ENCODE peak calls at places on chromosome 10, in ten cellular contexts. One of them, this sample, is unnamed.

GRCh38 chr10:10914129-10914528 is 103.5 kb upstream of the CELF2 start:
- DNase-seq in endodermal cell: no peak
- DNase-seq in brain microvascular endothelial cell: peak
- DNase-seq in mammary epithelial cell: no peak
- DNase-seq in heart right ventricle: no peak
- DNase-seq in IMR-90: no peak
- DNase-seq in H9: no peak
- DNase-seq in HL-60: no peak
- DNase-seq in left ventricle myocardium inferior: no peak
- DNase-seq in CD4-positive, alpha-beta T cell: no peak
- DNase-seq in this sample: no peak

GRCh38 chr10:71077143-71077581 is 135.2 kb upstream of the UNC5B start:
- DNase-seq in endodermal cell: peak
- DNase-seq in brain microvascular endothelial cell: no peak
- DNase-seq in mammary epithelial cell: peak
- DNase-seq in heart right ventricle: no peak
- DNase-seq in IMR-90: no peak
- DNase-seq in H9: peak
- DNase-seq in HL-60: no peak
- DNase-seq in left ventricle myocardium inferior: no peak
- DNase-seq in CD4-positive, alpha-beta T cell: no peak
- DNase-seq in this sample: no peak

GRCh38 chr10:239109-239508 is 103.9 kb downstream of the ZMYND11 start:
- DNase-seq in endodermal cell: no peak
- DNase-seq in brain microvascular endothelial cell: peak
- DNase-seq in mammary epithelial cell: peak
- DNase-seq in heart right ventricle: no peak
- DNase-seq in IMR-90: peak
- DNase-seq in H9: no peak
- DNase-seq in HL-60: no peak
- DNase-seq in left ventricle myocardium inferior: no peak
- DNase-seq in CD4-positive, alpha-beta T cell: no peak
- DNase-seq in this sample: peak

GRCh38 chr10:132961-133898 is 2.0 kb upstream of the ZMYND11 start:
- DNase-seq in endodermal cell: no peak
- DNase-seq in brain microvascular endothelial cell: peak
- DNase-seq in mammary epithelial cell: peak
- DNase-seq in heart right ventricle: no peak
- DNase-seq in IMR-90: peak
- DNase-seq in H9: no peak
- DNase-seq in HL-60: no peak
- DNase-seq in left ventricle myocardium inferior: no peak
- DNase-seq in CD4-positive, alpha-beta T cell: no peak
- DNase-seq in this sample: peak

GRCh38 chr10:97534746-97535367 is 36.1 kb downstream of the UBTD1 start:
- DNase-seq in endodermal cell: peak
- DNase-seq in brain microvascular endothelial cell: no peak
- DNase-seq in mammary epithelial cell: no peak
- DNase-seq in heart right ventricle: no peak
- DNase-seq in IMR-90: no peak
- DNase-seq in H9: peak
- DNase-seq in HL-60: no peak
- DNase-seq in left ventricle myocardium inferior: no peak
- DNase-seq in CD4-positive, alpha-beta T cell: no peak
- DNase-seq in this sample: no peak

GRCh38 chr10:71729023-71729649 is 9.6 kb upstream of the C10orf105 start:
- DNase-seq in endodermal cell: no peak
- DNase-seq in brain microvascular endothelial cell: no peak
- DNase-seq in mammary epithelial cell: peak
- DNase-seq in heart right ventricle: peak
- DNase-seq in IMR-90: no peak
- DNase-seq in H9: no peak
- DNase-seq in HL-60: peak
- DNase-seq in left ventricle myocardium inferior: peak
- DNase-seq in CD4-positive, alpha-beta T cell: no peak
- DNase-seq in this sample: peak

GRCh38 chr10:4088354-4089066 is 303.5 kb upstream of the KLF6 start:
- DNase-seq in endodermal cell: no peak
- DNase-seq in brain microvascular endothelial cell: no peak
- DNase-seq in mammary epithelial cell: no peak
- DNase-seq in heart right ventricle: no peak
- DNase-seq in IMR-90: no peak
- DNase-seq in H9: no peak
- DNase-seq in HL-60: no peak
- DNase-seq in left ventricle myocardium inferior: no peak
- DNase-seq in CD4-positive, alpha-beta T cell: no peak
- DNase-seq in this sample: no peak

GRCh38 chr10:114632869-114633715 is 25.0 kb downstream of the ABLIM1 start:
- DNase-seq in endodermal cell: peak
- DNase-seq in brain microvascular endothelial cell: peak
- DNase-seq in mammary epithelial cell: peak
- DNase-seq in heart right ventricle: no peak
- DNase-seq in IMR-90: peak
- DNase-seq in H9: no peak
- DNase-seq in HL-60: no peak
- DNase-seq in left ventricle myocardium inferior: peak
- DNase-seq in CD4-positive, alpha-beta T cell: no peak
- DNase-seq in this sample: peak

GRCh38 chr10:129897851-129898463 is 66.1 kb downstream of the EBF3 start:
- DNase-seq in endodermal cell: no peak
- DNase-seq in brain microvascular endothelial cell: no peak
- DNase-seq in mammary epithelial cell: no peak
- DNase-seq in heart right ventricle: no peak
- DNase-seq in IMR-90: no peak
- DNase-seq in H9: no peak
- DNase-seq in HL-60: no peak
- DNase-seq in left ventricle myocardium inferior: no peak
- DNase-seq in CD4-positive, alpha-beta T cell: no peak
- DNase-seq in this sample: no peak

GRCh38 chr10:66964946-66965345 is 39.1 kb downstream of the LRRTM3 start:
- DNase-seq in endodermal cell: no peak
- DNase-seq in brain microvascular endothelial cell: no peak
- DNase-seq in mammary epithelial cell: no peak
- DNase-seq in heart right ventricle: no peak
- DNase-seq in IMR-90: no peak
- DNase-seq in H9: no peak
- DNase-seq in HL-60: no peak
- DNase-seq in left ventricle myocardium inferior: no peak
- DNase-seq in CD4-positive, alpha-beta T cell: no peak
- DNase-seq in this sample: no peak

GRCh38 chr10:68075550-68076004 is 494 bp upstream of the HERC4 start:
- DNase-seq in endodermal cell: no peak
- DNase-seq in brain microvascular endothelial cell: no peak
- DNase-seq in mammary epithelial cell: no peak
- DNase-seq in heart right ventricle: no peak
- DNase-seq in IMR-90: no peak
- DNase-seq in H9: no peak
- DNase-seq in HL-60: no peak
- DNase-seq in left ventricle myocardium inferior: no peak
- DNase-seq in CD4-positive, alpha-beta T cell: no peak
- DNase-seq in this sample: no peak

GRCh38 chr10:127991543-127992255 is 84.8 kb downstream of the PTPRE start:
- DNase-seq in endodermal cell: no peak
- DNase-seq in brain microvascular endothelial cell: no peak
- DNase-seq in mammary epithelial cell: no peak
- DNase-seq in heart right ventricle: no peak
- DNase-seq in IMR-90: no peak
- DNase-seq in H9: no peak
- DNase-seq in HL-60: no peak
- DNase-seq in left ventricle myocardium inferior: no peak
- DNase-seq in CD4-positive, alpha-beta T cell: no peak
- DNase-seq in this sample: no peak

GRCh38 chr10:127990846-127991542 is 84.1 kb downstream of the PTPRE start:
- DNase-seq in endodermal cell: no peak
- DNase-seq in brain microvascular endothelial cell: peak
- DNase-seq in mammary epithelial cell: peak
- DNase-seq in heart right ventricle: no peak
- DNase-seq in IMR-90: peak
- DNase-seq in H9: no peak
- DNase-seq in HL-60: no peak
- DNase-seq in left ventricle myocardium inferior: no peak
- DNase-seq in CD4-positive, alpha-beta T cell: peak
- DNase-seq in this sample: peak

GRCh38 chr10:127989481-127989964 is 82.6 kb downstream of the PTPRE start:
- DNase-seq in endodermal cell: no peak
- DNase-seq in brain microvascular endothelial cell: no peak
- DNase-seq in mammary epithelial cell: no peak
- DNase-seq in heart right ventricle: no peak
- DNase-seq in IMR-90: no peak
- DNase-seq in H9: no peak
- DNase-seq in HL-60: no peak
- DNase-seq in left ventricle myocardium inferior: no peak
- DNase-seq in CD4-positive, alpha-beta T cell: no peak
- DNase-seq in this sample: no peak

GRCh38 chr10:127993281-127993680 is 86.4 kb downstream of the PTPRE start:
- DNase-seq in endodermal cell: no peak
- DNase-seq in brain microvascular endothelial cell: no peak
- DNase-seq in mammary epithelial cell: no peak
- DNase-seq in heart right ventricle: no peak
- DNase-seq in IMR-90: no peak
- DNase-seq in H9: no peak
- DNase-seq in HL-60: no peak
- DNase-seq in left ventricle myocardium inferior: no peak
- DNase-seq in CD4-positive, alpha-beta T cell: no peak
- DNase-seq in this sample: no peak

GRCh38 chr10:127992376-127992775 is 85.5 kb downstream of the PTPRE start:
- DNase-seq in endodermal cell: no peak
- DNase-seq in brain microvascular endothelial cell: no peak
- DNase-seq in mammary epithelial cell: no peak
- DNase-seq in heart right ventricle: no peak
- DNase-seq in IMR-90: no peak
- DNase-seq in H9: no peak
- DNase-seq in HL-60: no peak
- DNase-seq in left ventricle myocardium inferior: no peak
- DNase-seq in CD4-positive, alpha-beta T cell: no peak
- DNase-seq in this sample: no peak
- TF ChIP-seq CTCF in endodermal cell: no peak
- TF ChIP-seq CTCF in brain microvascular endothelial cell: no peak
- TF ChIP-seq CTCF in mammary epithelial cell: no peak
- TF ChIP-seq CTCF in heart right ventricle: no peak
- TF ChIP-seq CTCF in IMR-90: no peak
- TF ChIP-seq CTCF in H9: no peak
- TF ChIP-seq CTCF in HL-60: no peak
- TF ChIP-seq CTCF in left ventricle myocardium inferior: no peak
- TF ChIP-seq CTCF in CD4-positive, alpha-beta T cell: no peak
- TF ChIP-seq CTCF in this sample: no peak

GRCh38 chr10:48517911-48518321 is 87.0 kb downstream of the ARHGAP22 start:
- DNase-seq in endodermal cell: no peak
- DNase-seq in brain microvascular endothelial cell: no peak
- DNase-seq in mammary epithelial cell: no peak
- DNase-seq in heart right ventricle: no peak
- DNase-seq in IMR-90: no peak
- DNase-seq in H9: no peak
- DNase-seq in HL-60: no peak
- DNase-seq in left ventricle myocardium inferior: no peak
- DNase-seq in CD4-positive, alpha-beta T cell: no peak
- DNase-seq in this sample: no peak

GRCh38 chr10:48518412-48518811 is 86.5 kb downstream of the ARHGAP22 start:
- DNase-seq in endodermal cell: peak
- DNase-seq in brain microvascular endothelial cell: no peak
- DNase-seq in mammary epithelial cell: no peak
- DNase-seq in heart right ventricle: no peak
- DNase-seq in IMR-90: no peak
- DNase-seq in H9: no peak
- DNase-seq in HL-60: no peak
- DNase-seq in left ventricle myocardium inferior: no peak
- DNase-seq in CD4-positive, alpha-beta T cell: no peak
- DNase-seq in this sample: no peak

GRCh38 chr10:48518926-48519730 is 85.7 kb downstream of the ARHGAP22 start:
- DNase-seq in endodermal cell: peak
- DNase-seq in brain microvascular endothelial cell: no peak
- DNase-seq in mammary epithelial cell: no peak
- DNase-seq in heart right ventricle: no peak
- DNase-seq in IMR-90: no peak
- DNase-seq in H9: no peak
- DNase-seq in HL-60: no peak
- DNase-seq in left ventricle myocardium inferior: no peak
- DNase-seq in CD4-positive, alpha-beta T cell: no peak
- DNase-seq in this sample: no peak

GRCh38 chr10:48516878-48517277 is 88.0 kb downstream of the ARHGAP22 start:
- DNase-seq in endodermal cell: no peak
- DNase-seq in brain microvascular endothelial cell: no peak
- DNase-seq in mammary epithelial cell: no peak
- DNase-seq in heart right ventricle: no peak
- DNase-seq in IMR-90: no peak
- DNase-seq in H9: no peak
- DNase-seq in HL-60: no peak
- DNase-seq in left ventricle myocardium inferior: no peak
- DNase-seq in CD4-positive, alpha-beta T cell: no peak
- DNase-seq in this sample: no peak

DNA sequence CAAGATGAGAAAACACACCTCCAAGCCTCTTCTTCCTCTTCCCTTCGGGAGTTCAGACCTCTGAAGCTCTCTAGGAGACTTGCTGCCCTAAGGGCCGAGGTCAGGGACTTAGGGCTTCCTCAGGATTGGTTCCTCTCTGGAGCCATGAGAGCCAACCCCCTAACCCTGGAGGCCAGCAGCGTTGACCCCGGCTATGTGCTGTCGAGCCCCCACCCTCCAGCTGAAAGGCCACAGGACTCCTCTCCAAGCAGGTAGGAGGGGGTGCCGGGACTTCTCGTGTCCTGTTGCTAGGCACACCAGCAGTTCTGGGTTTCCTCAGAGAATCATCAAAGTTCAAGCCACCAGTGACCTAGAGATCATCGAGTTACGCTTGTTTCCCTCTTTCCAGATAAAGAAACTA is 87.4 kb downstream of the ARHGAP22 start:
- DNase-seq in endodermal cell: no peak
- DNase-seq in brain microvascular endothelial cell: no peak
- DNase-seq in mammary epithelial cell: no peak
- DNase-seq in heart right ventricle: no peak
- DNase-seq in IMR-90: no peak
- DNase-seq in H9: no peak
- DNase-seq in HL-60: no peak
- DNase-seq in left ventricle myocardium inferior: no peak
- DNase-seq in CD4-positive, alpha-beta T cell: no peak
- DNase-seq in this sample: no peak
- H3K27ac ChIP-seq in endodermal cell: no peak
- H3K27ac ChIP-seq in brain microvascular endothelial cell: no peak
- H3K27ac ChIP-seq in mammary epithelial cell: no peak
- H3K27ac ChIP-seq in heart right ventricle: no peak
- H3K27ac ChIP-seq in IMR-90: no peak
- H3K27ac ChIP-seq in H9: no peak
- H3K27ac ChIP-seq in HL-60: peak
- H3K27ac ChIP-seq in left ventricle myocardium inferior: no peak
- H3K27ac ChIP-seq in CD4-positive, alpha-beta T cell: no peak
- H3K27ac ChIP-seq in this sample: no peak

GRCh38 chr10:6136215-6137201 is 47.7 kb downstream of the RBM17 start:
- DNase-seq in endodermal cell: no peak
- DNase-seq in brain microvascular endothelial cell: peak
- DNase-seq in mammary epithelial cell: peak
- DNase-seq in heart right ventricle: no peak
- DNase-seq in IMR-90: peak
- DNase-seq in H9: no peak
- DNase-seq in HL-60: no peak
- DNase-seq in left ventricle myocardium inferior: no peak
- DNase-seq in CD4-positive, alpha-beta T cell: no peak
- DNase-seq in this sample: peak
- TF ChIP-seq CTCF in endodermal cell: no peak
- TF ChIP-seq CTCF in brain microvascular endothelial cell: peak
- TF ChIP-seq CTCF in mammary epithelial cell: no peak
- TF ChIP-seq CTCF in heart right ventricle: no peak
- TF ChIP-seq CTCF in IMR-90: peak
- TF ChIP-seq CTCF in H9: no peak
- TF ChIP-seq CTCF in HL-60: no peak
- TF ChIP-seq CTCF in left ventricle myocardium inferior: no peak
- TF ChIP-seq CTCF in CD4-positive, alpha-beta T cell: no peak
- TF ChIP-seq CTCF in this sample: no peak

GRCh38 chr10:36494386-36494785 is 631.0 kb upstream of the ANKRD30A start:
- DNase-seq in endodermal cell: no peak
- DNase-seq in brain microvascular endothelial cell: peak
- DNase-seq in mammary epithelial cell: peak
- DNase-seq in heart right ventricle: no peak
- DNase-seq in IMR-90: peak
- DNase-seq in H9: no peak
- DNase-seq in HL-60: no peak
- DNase-seq in left ventricle myocardium inferior: no peak
- DNase-seq in CD4-positive, alpha-beta T cell: no peak
- DNase-seq in this sample: peak
- H3K27ac ChIP-seq in endodermal cell: no peak
- H3K27ac ChIP-seq in brain microvascular endothelial cell: peak
- H3K27ac ChIP-seq in mammary epithelial cell: peak
- H3K27ac ChIP-seq in heart right ventricle: no peak
- H3K27ac ChIP-seq in IMR-90: no peak
- H3K27ac ChIP-seq in H9: no peak
- H3K27ac ChIP-seq in HL-60: no peak
- H3K27ac ChIP-seq in left ventricle myocardium inferior: no peak
- H3K27ac ChIP-seq in CD4-positive, alpha-beta T cell: no peak
- H3K27ac ChIP-seq in this sample: no peak